ENCODE peak calls at places on chromosome 12, in seven cellular contexts. One of them, this sample, is unnamed. For H3K4me1 and H3K9me3, the result is how much of the 10 kb centered on the place peaks cover.

GRCh38 chr12:64175254-64175945 is 46.7 kb downstream of the KICS2 start:
- DNase-seq in mammary epithelial cell: no peak
- DNase-seq in colonic mucosa: no peak
- DNase-seq in A673: peak
- DNase-seq in CD8-positive, alpha-beta T cell: no peak
- DNase-seq in GM23248: peak
- DNase-seq in IMR-90: no peak
- DNase-seq in this sample: no peak

GRCh38 chr12:119594399-119594730 is 791 bp downstream of the TMEM233 start:
- DNase-seq in mammary epithelial cell: no peak
- DNase-seq in colonic mucosa: no peak
- DNase-seq in A673: peak
- DNase-seq in CD8-positive, alpha-beta T cell: no peak
- DNase-seq in GM23248: peak
- DNase-seq in IMR-90: no peak
- DNase-seq in this sample: no peak

GRCh38 chr12:41206298-41206697 is 18.2 kb downstream of the PDZRN4 start:
- DNase-seq in mammary epithelial cell: no peak
- DNase-seq in colonic mucosa: no peak
- DNase-seq in A673: no peak
- DNase-seq in CD8-positive, alpha-beta T cell: no peak
- DNase-seq in GM23248: no peak
- DNase-seq in IMR-90: no peak
- DNase-seq in this sample: no peak

GRCh38 chr12:100675432-100675831 is 101.9 kb downstream of the GAS2L3 start:
- DNase-seq in mammary epithelial cell: peak
- DNase-seq in colonic mucosa: no peak
- DNase-seq in A673: peak
- DNase-seq in CD8-positive, alpha-beta T cell: no peak
- DNase-seq in GM23248: peak
- DNase-seq in IMR-90: peak
- DNase-seq in this sample: no peak

GRCh38 chr12:11228268-11228879 is 41.1 kb downstream of the PRB3 start:
- DNase-seq in mammary epithelial cell: peak
- DNase-seq in colonic mucosa: peak
- DNase-seq in A673: peak
- DNase-seq in CD8-positive, alpha-beta T cell: no peak
- DNase-seq in GM23248: peak
- DNase-seq in IMR-90: peak
- DNase-seq in this sample: peak

GRCh38 chr12:85280984-85281946 is 1.2 kb downstream of the ALX1 start:
- DNase-seq in mammary epithelial cell: no peak
- DNase-seq in colonic mucosa: no peak
- DNase-seq in A673: no peak
- DNase-seq in CD8-positive, alpha-beta T cell: no peak
- DNase-seq in GM23248: no peak
- DNase-seq in IMR-90: no peak
- DNase-seq in this sample: no peak

GRCh38 chr12:93176166-93176565 is 201.6 kb upstream of the NUDT4 start:
- DNase-seq in mammary epithelial cell: peak
- DNase-seq in colonic mucosa: no peak
- DNase-seq in A673: no peak
- DNase-seq in CD8-positive, alpha-beta T cell: no peak
- DNase-seq in GM23248: peak
- DNase-seq in IMR-90: peak
- DNase-seq in this sample: no peak

GRCh38 chr12:115922952-115923564 is 354.4 kb downstream of the MED13L start:
- DNase-seq in mammary epithelial cell: no peak
- DNase-seq in colonic mucosa: no peak
- DNase-seq in A673: peak
- DNase-seq in CD8-positive, alpha-beta T cell: no peak
- DNase-seq in GM23248: peak
- DNase-seq in IMR-90: no peak
- DNase-seq in this sample: no peak

GRCh38 chr12:124940393-124941169 is 26.1 kb upstream of the UBC start:
- DNase-seq in mammary epithelial cell: peak
- DNase-seq in colonic mucosa: peak
- DNase-seq in A673: peak
- DNase-seq in CD8-positive, alpha-beta T cell: peak
- DNase-seq in GM23248: peak
- DNase-seq in IMR-90: peak
- DNase-seq in this sample: peak

GRCh38 chr12:132583311-132583710 is 27.1 kb downstream of the LRCOL1 start:
- DNase-seq in mammary epithelial cell: no peak
- DNase-seq in colonic mucosa: no peak
- DNase-seq in A673: no peak
- DNase-seq in CD8-positive, alpha-beta T cell: no peak
- DNase-seq in GM23248: no peak
- DNase-seq in IMR-90: no peak
- DNase-seq in this sample: no peak

GRCh38 chr12:92462049-92462448 is 240.7 kb upstream of the PLEKHG7 start:
- DNase-seq in mammary epithelial cell: no peak
- DNase-seq in colonic mucosa: no peak
- DNase-seq in A673: no peak
- DNase-seq in CD8-positive, alpha-beta T cell: no peak
- DNase-seq in GM23248: no peak
- DNase-seq in IMR-90: no peak
- DNase-seq in this sample: peak

GRCh38 chr12:24222968-24223367 is 273.5 kb upstream of the SOX5 start:
- DNase-seq in mammary epithelial cell: peak
- DNase-seq in colonic mucosa: no peak
- DNase-seq in A673: peak
- DNase-seq in CD8-positive, alpha-beta T cell: no peak
- DNase-seq in GM23248: peak
- DNase-seq in IMR-90: peak
- DNase-seq in this sample: no peak

GRCh38 chr12:49877066-49877465 is 26.6 kb downstream of the FAIM2 start:
- DNase-seq in mammary epithelial cell: no peak
- DNase-seq in colonic mucosa: no peak
- DNase-seq in A673: no peak
- DNase-seq in CD8-positive, alpha-beta T cell: no peak
- DNase-seq in GM23248: no peak
- DNase-seq in IMR-90: no peak
- DNase-seq in this sample: no peak

GRCh38 chr12:103779410-103780092 is 61.5 kb downstream of the NT5DC3 start:
- DNase-seq in mammary epithelial cell: no peak
- DNase-seq in colonic mucosa: no peak
- DNase-seq in A673: no peak
- DNase-seq in CD8-positive, alpha-beta T cell: no peak
- DNase-seq in GM23248: peak
- DNase-seq in IMR-90: peak
- DNase-seq in this sample: no peak

GRCh38 chr12:104727866-104728449 is 230.1 kb downstream of the SLC41A2 start:
- DNase-seq in mammary epithelial cell: no peak
- DNase-seq in colonic mucosa: no peak
- DNase-seq in A673: no peak
- DNase-seq in CD8-positive, alpha-beta T cell: no peak
- DNase-seq in GM23248: no peak
- DNase-seq in IMR-90: no peak
- DNase-seq in this sample: no peak

GRCh38 chr12:82793882-82794281 is 107.2 kb downstream of the TMTC2 start:
- DNase-seq in mammary epithelial cell: no peak
- DNase-seq in colonic mucosa: no peak
- DNase-seq in A673: peak
- DNase-seq in CD8-positive, alpha-beta T cell: no peak
- DNase-seq in GM23248: no peak
- DNase-seq in IMR-90: no peak
- DNase-seq in this sample: no peak

GRCh38 chr12:93972411-93973208 is 175.8 kb upstream of the PLXNC1 start:
- DNase-seq in mammary epithelial cell: no peak
- DNase-seq in colonic mucosa: no peak
- DNase-seq in A673: no peak
- DNase-seq in CD8-positive, alpha-beta T cell: no peak
- DNase-seq in GM23248: peak
- DNase-seq in IMR-90: peak
- DNase-seq in this sample: no peak

GRCh38 chr12:109910969-109911348 is 10.9 kb downstream of the TCHP start:
- DNase-seq in mammary epithelial cell: no peak
- DNase-seq in colonic mucosa: no peak
- DNase-seq in A673: peak
- DNase-seq in CD8-positive, alpha-beta T cell: no peak
- DNase-seq in GM23248: peak
- DNase-seq in IMR-90: peak
- DNase-seq in this sample: peak

GRCh38 chr12:104930388-104931326 is 27.4 kb downstream of the SLC41A2 start:
- DNase-seq in mammary epithelial cell: peak
- DNase-seq in colonic mucosa: no peak
- DNase-seq in A673: no peak
- DNase-seq in CD8-positive, alpha-beta T cell: no peak
- DNase-seq in GM23248: peak
- DNase-seq in IMR-90: peak
- DNase-seq in this sample: no peak

GRCh38 chr12:98538031-98538430 is 22.6 kb downstream of the TMPO start:
- DNase-seq in mammary epithelial cell: no peak
- DNase-seq in colonic mucosa: no peak
- DNase-seq in A673: no peak
- DNase-seq in CD8-positive, alpha-beta T cell: no peak
- DNase-seq in GM23248: no peak
- DNase-seq in IMR-90: no peak
- DNase-seq in this sample: no peak

DNA sequence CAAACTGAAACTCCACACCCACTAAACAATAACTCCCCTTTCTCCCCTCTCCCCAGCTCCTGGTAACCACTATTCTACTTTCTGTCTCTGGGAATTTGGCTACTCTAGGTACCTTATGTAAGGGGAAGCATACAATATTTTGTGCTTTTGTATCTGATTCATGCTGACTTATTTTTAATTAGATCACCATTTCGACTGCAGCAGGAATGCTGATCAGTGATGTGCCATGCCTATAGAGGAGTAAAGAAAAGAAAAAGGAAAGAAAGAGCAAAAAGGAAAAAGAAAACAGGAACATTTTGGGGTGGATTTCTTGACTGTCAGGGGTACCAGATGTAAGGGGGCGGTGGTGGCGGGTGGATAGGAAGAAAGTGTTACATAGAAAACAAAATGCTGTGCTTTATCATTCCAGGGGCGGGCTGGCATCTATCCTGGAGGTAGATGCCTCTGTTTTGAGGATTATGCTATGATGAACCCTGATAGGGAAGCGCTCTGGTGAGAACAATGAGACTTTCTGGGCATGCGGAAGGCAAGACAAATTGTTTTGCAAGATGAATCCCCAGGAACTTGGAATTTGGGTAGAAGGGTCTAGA is 45.2 kb upstream of the CTDSP2 start:
- DNase-seq in mammary epithelial cell: no peak
- DNase-seq in colonic mucosa: no peak
- DNase-seq in A673: no peak
- DNase-seq in CD8-positive, alpha-beta T cell: no peak
- DNase-seq in GM23248: peak
- DNase-seq in IMR-90: no peak
- DNase-seq in this sample: no peak
- H3K4me1 ChIP-seq in mammary epithelial cell: half or more
- H3K4me1 ChIP-seq in colonic mucosa: under half
- H3K4me1 ChIP-seq in A673: half or more
- H3K4me1 ChIP-seq in CD8-positive, alpha-beta T cell: under half
- H3K4me1 ChIP-seq in GM23248: half or more
- H3K4me1 ChIP-seq in IMR-90: half or more
- H3K4me1 ChIP-seq in this sample: under half

DNA sequence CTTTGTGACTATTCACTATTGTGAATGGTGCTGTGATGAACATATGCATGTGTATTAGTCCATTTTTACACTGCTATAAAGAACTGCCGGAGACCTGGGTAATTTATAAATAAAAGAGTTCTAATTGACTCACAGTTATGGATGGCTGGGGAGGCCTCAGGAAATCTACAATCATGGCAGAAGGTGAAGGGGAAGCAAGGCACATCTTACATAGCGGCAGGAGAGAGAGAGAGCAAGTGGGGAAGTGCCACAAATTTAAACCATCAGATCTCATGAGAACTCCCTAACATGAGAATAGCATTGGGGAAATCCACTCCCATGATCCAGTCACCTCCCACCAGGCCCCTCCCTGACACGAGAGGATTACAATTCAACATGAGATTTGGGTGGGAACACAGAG is 90.8 kb downstream of the ATP23 start:
- DNase-seq in mammary epithelial cell: no peak
- DNase-seq in colonic mucosa: no peak
- DNase-seq in A673: no peak
- DNase-seq in CD8-positive, alpha-beta T cell: no peak
- DNase-seq in GM23248: no peak
- DNase-seq in IMR-90: no peak
- DNase-seq in this sample: no peak
- H3K9me3 ChIP-seq in mammary epithelial cell: under half
- H3K9me3 ChIP-seq in colonic mucosa: under half
- H3K9me3 ChIP-seq in A673: under half
- H3K9me3 ChIP-seq in CD8-positive, alpha-beta T cell: under half
- H3K9me3 ChIP-seq in GM23248: under half
- H3K9me3 ChIP-seq in IMR-90: under half
- H3K9me3 ChIP-seq in this sample: under half

GRCh38 chr12:48783432-48783831 is 5.5 kb downstream of the ADCY6 start:
- DNase-seq in mammary epithelial cell: no peak
- DNase-seq in colonic mucosa: no peak
- DNase-seq in A673: no peak
- DNase-seq in CD8-positive, alpha-beta T cell: no peak
- DNase-seq in GM23248: no peak
- DNase-seq in IMR-90: no peak
- DNase-seq in this sample: no peak
- H3K4me1 ChIP-seq in mammary epithelial cell: under half
- H3K4me1 ChIP-seq in colonic mucosa: under half
- H3K4me1 ChIP-seq in A673: under half
- H3K4me1 ChIP-seq in CD8-positive, alpha-beta T cell: under half
- H3K4me1 ChIP-seq in GM23248: under half
- H3K4me1 ChIP-seq in IMR-90: under half
- H3K4me1 ChIP-seq in this sample: under half

GRCh38 chr12:60100150-60100549 is 504.3 kb downstream of the SLC16A7 start:
- DNase-seq in mammary epithelial cell: no peak
- DNase-seq in colonic mucosa: no peak
- DNase-seq in A673: no peak
- DNase-seq in CD8-positive, alpha-beta T cell: no peak
- DNase-seq in GM23248: peak
- DNase-seq in IMR-90: peak
- DNase-seq in this sample: no peak

GRCh38 chr12:60093428-60093827 is 497.6 kb downstream of the SLC16A7 start:
- DNase-seq in mammary epithelial cell: peak
- DNase-seq in colonic mucosa: no peak
- DNase-seq in A673: no peak
- DNase-seq in CD8-positive, alpha-beta T cell: no peak
- DNase-seq in GM23248: peak
- DNase-seq in IMR-90: no peak
- DNase-seq in this sample: no peak

GRCh38 chr12:60096727-60097126 is 500.9 kb downstream of the SLC16A7 start:
- DNase-seq in mammary epithelial cell: no peak
- DNase-seq in colonic mucosa: no peak
- DNase-seq in A673: no peak
- DNase-seq in CD8-positive, alpha-beta T cell: no peak
- DNase-seq in GM23248: no peak
- DNase-seq in IMR-90: no peak
- DNase-seq in this sample: no peak

DNA sequence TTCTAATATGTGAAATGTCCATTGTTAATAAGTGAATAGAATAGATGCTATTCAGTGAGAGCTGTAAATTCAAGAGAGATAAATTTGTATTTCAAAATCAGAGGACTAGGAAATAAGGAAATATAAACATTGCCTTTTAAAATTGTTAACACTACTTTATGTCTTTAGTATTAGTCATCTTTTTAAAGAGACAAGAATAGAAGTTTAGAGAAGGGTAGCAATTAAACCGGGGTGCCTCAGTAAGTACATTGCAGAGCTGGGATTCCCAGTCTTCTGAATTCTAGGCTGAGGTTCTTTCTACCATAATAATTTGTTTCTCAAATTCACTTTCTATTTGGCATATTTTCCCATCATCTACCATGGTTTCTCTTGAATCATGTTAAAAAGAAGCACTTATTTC is 498.6 kb downstream of the SLC16A7 start:
- DNase-seq in mammary epithelial cell: no peak
- DNase-seq in colonic mucosa: no peak
- DNase-seq in A673: no peak
- DNase-seq in CD8-positive, alpha-beta T cell: no peak
- DNase-seq in GM23248: no peak
- DNase-seq in IMR-90: peak
- DNase-seq in this sample: no peak
- H3K9me3 ChIP-seq in mammary epithelial cell: under half
- H3K9me3 ChIP-seq in colonic mucosa: under half
- H3K9me3 ChIP-seq in A673: under half
- H3K9me3 ChIP-seq in CD8-positive, alpha-beta T cell: under half
- H3K9me3 ChIP-seq in GM23248: under half
- H3K9me3 ChIP-seq in IMR-90: under half
- H3K9me3 ChIP-seq in this sample: under half

This sample was measured in CD4-positive, CD25-positive, alpha-beta regulatory T cell.